ENCODE peak calls at places on chromosomes 13 and 19, in six cellular contexts. F is choroid plexus epithelial cell, T is neural progenitor cell, D is kidney epithelial cell, N is fibroblast of the aortic adventitia, K is lower leg skin. R is an unnamed sample.

GRCh38 chr13:21620858-21621257 is 16.9 kb upstream of the MICU2 start:
- DNase-seq in F (no peak), N (no peak), D (no peak), T (no peak), K (no peak), R (no peak)

GRCh38 chr13:23639672-23640275 is 69.6 kb downstream of the TNFRSF19 start:
- DNase-seq in N (no peak), T (no peak), D (no peak), K (no peak), F (no peak), R (no peak)

GRCh38 chr13:21675095-21676007 is 4.5 kb downstream of the FGF9 start:
- DNase-seq in N (no peak), F (no peak), K (no peak), T (peak; percentile 56), D (no peak), R (peak; percentile 28)

GRCh38 chr19:5492281-5492812 is 37.1 kb downstream of the ZNRF4 start:
- DNase-seq in F (no peak), N (no peak), K (no peak), T (no peak), D (no peak), R (no peak)

GRCh38 chr13:20402881-20403280 is 122.8 kb downstream of the CRYL1 start:
- DNase-seq in K (no peak), T (no peak), N (no peak), D (no peak), F (no peak), R (no peak)

GRCh38 chr13:92838786-92839185 is 387.8 kb upstream of the GPC6 start:
- DNase-seq in D (peak; percentile 97), T (no peak), N (peak; percentile 93), K (no peak), F (peak; percentile 97), R (no peak)

GRCh38 chr13:39501711-39502324 is 101.2 kb downstream of the LHFPL6 start:
- DNase-seq in D (no peak), K (no peak), T (peak; percentile 53), F (no peak), N (no peak), R (no peak)

GRCh38 chr13:111945086-111945485 is 121.9 kb upstream of the SOX1 start:
- DNase-seq in K (no peak), D (no peak), N (no peak), F (no peak), T (no peak), R (no peak)

GRCh38 chr19:33705090-33705847 is 83.5 kb downstream of the CHST8 start:
- DNase-seq in T (peak; percentile 36), N (no peak), K (no peak), F (no peak), D (no peak), R (no peak)

GRCh38 chr13:59413121-59413520 is 750.6 kb downstream of the DIAPH3 start:
- DNase-seq in D (no peak), N (no peak), K (no peak), T (no peak), F (no peak), R (peak; percentile 0)

GRCh38 chr13:94700051-94700535 is 12.3 kb downstream of the SOX21 start:
- DNase-seq in D (no peak), K (no peak), F (no peak), N (no peak), T (no peak), R (no peak)

GRCh38 chr13:27034678-27035111 is 136.9 kb downstream of the USP12 start:
- DNase-seq in T (peak; percentile 45), D (no peak), F (no peak), K (no peak), N (no peak), R (no peak)

GRCh38 chr19:31144471-31144870 is 204.8 kb downstream of the TSHZ3 start:
- DNase-seq in D (no peak), N (no peak), K (no peak), F (peak; percentile 89), T (no peak), R (no peak)

GRCh38 chr13:106287351-106287750 is 248.1 kb downstream of the EFNB2 start:
- DNase-seq in N (no peak), T (no peak), K (no peak), D (no peak), F (no peak), R (no peak)

GRCh38 chr19:51097166-51097736 is 11.0 kb downstream of the CTU1 start:
- DNase-seq in T (peak; percentile 70), D (no peak), N (peak; percentile 53), F (peak; percentile 71), K (peak; percentile 41), R (peak; percentile 93)

GRCh38 chr19:45960595-45961235 is 12.9 kb downstream of the NOVA2 start:
- DNase-seq in N (no peak), F (no peak), K (no peak), D (no peak), T (peak; percentile 68), R (peak; percentile 32)

GRCh38 chr13:28657784-28658538 is 969 bp upstream of the POMP start:
- DNase-seq in D (no peak), N (peak; percentile 50), F (peak; percentile 60), K (no peak), T (peak; percentile 15), R (no peak)

GRCh38 chr19:290539-291521 is at the start of gene PLPP2:
- DNase-seq in F (peak; percentile 17), D (no peak), N (peak; percentile 17), T (peak; percentile 51), K (no peak), R (peak; percentile 91)

GRCh38 chr19:28242317-28242927 is 970.5 kb downstream of the UQCRFS1 start:
- DNase-seq in T (peak; percentile 67), N (peak; percentile 59), D (no peak), F (peak; percentile 52), K (no peak), R (peak; percentile 12)

GRCh38 chr19:55216461-55217198 is 7.3 kb upstream of the PTPRH start:
- DNase-seq in D (peak; percentile 99), K (peak; percentile 80), T (peak; percentile 95), N (peak; percentile 100), F (peak; percentile 100), R (peak; percentile 96)

GRCh38 chr19:9205506-9206113 is 13.8 kb downstream of the OR7D4 start:
- DNase-seq in K (peak; percentile 38), N (peak; percentile 71), F (peak; percentile 78), D (no peak), T (peak; percentile 82), R (peak; percentile 64)

GRCh38 chr13:49563513-49563912 is 21.8 kb downstream of the RCBTB1 start:
- DNase-seq in T (no peak), F (peak; percentile 54), D (no peak), N (peak; percentile 37), K (no peak), R (no peak)

GRCh38 chr13:30585748-30586262 is 31.9 kb upstream of the USPL1 start:
- DNase-seq in F (peak; percentile 66), T (no peak), N (peak; percentile 88), D (no peak), K (no peak), R (no peak)

GRCh38 chr13:51025245-51025872 is 85.7 kb downstream of the C13orf42 start:
- DNase-seq in N (no peak), T (no peak), K (no peak), D (no peak), F (no peak), R (no peak)

GRCh38 chr19:54147676-54148075 is 10.1 kb downstream of the CNOT3 start:
- DNase-seq in K (no peak), N (peak; percentile 49), F (no peak), D (no peak), T (no peak), R (no peak)

GRCh38 chr13:97258801-97259200 is 36.7 kb downstream of the MBNL2 start:
- DNase-seq in D (no peak), F (peak; percentile 80), T (no peak), K (no peak), N (peak; percentile 83), R (no peak)

GRCh38 chr13:71218960-71219359 is 648.0 kb downstream of the DACH1 start:
- DNase-seq in F (peak; percentile 19), N (no peak), D (no peak), T (peak; percentile 68), K (no peak), R (peak; percentile 3)
- TF ChIP-seq CTCF in F (peak; percentile 23), N (no peak), D (peak; percentile 45), T (peak; percentile 60), K (no peak), R (no peak)

GRCh38 chr13:90420683-90421082 is 926.8 kb upstream of the MIR17HG start:
- DNase-seq in T (no peak), F (peak; percentile 48), N (peak; percentile 25), K (no peak), D (no peak), R (no peak)
- TF ChIP-seq CTCF in T (no peak), F (peak; percentile 53), N (peak; percentile 32), K (no peak), D (peak; percentile 8), R (no peak)

DNA sequence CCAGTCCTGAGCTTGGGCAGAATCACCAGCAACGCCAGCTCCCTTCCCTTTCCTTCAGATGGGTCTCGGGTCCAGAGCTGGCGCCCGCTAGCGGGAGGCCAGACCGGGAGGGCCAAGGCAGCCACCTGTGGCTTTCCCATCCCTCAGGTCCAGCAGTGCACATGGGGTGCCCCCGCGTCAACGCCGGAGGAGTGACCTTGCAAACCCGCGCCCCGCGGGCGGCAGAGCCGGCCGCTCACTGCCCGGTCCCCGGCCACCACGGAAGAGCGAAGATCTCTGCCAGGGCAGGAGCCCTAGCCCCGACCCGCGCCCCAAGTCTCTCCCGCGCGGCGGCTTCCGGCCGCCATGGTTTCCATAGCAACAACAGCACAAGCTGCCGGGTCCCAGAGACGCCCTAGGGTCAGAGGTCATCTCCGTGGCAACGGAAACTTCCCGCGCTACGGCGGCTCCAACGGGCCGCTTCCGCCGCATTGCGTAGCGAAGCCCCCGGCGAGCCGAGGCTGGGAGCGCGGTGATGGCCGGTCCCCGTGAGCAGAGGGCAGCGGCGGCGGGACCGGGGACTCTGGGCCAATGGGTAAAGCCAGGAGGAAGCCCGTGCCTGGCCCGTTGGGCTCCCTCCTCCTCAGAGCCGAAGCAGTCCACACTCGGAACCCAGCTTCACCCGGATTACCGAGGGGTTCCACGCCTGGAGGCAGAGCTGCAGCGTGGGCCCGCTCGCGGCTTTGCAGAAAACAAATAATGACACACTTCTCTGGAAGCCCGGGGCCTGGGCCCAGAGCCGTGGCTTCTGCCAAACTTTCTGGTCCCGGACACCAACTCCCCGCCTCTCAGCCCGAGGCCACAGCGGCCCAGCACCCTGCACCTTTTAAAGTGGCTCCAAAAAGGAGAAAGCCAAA is 7.4 kb downstream of the FGF14 start:
- DNase-seq in T (peak; percentile 98), K (peak; percentile 94), F (peak; percentile 87), N (peak; percentile 78), D (peak; percentile 61), R (peak; percentile 67)
- TF ChIP-seq CTCF in T (peak; percentile 49), K (no peak), F (peak; percentile 33), N (peak; percentile 15), D (peak; percentile 60), R (no peak)

DNA sequence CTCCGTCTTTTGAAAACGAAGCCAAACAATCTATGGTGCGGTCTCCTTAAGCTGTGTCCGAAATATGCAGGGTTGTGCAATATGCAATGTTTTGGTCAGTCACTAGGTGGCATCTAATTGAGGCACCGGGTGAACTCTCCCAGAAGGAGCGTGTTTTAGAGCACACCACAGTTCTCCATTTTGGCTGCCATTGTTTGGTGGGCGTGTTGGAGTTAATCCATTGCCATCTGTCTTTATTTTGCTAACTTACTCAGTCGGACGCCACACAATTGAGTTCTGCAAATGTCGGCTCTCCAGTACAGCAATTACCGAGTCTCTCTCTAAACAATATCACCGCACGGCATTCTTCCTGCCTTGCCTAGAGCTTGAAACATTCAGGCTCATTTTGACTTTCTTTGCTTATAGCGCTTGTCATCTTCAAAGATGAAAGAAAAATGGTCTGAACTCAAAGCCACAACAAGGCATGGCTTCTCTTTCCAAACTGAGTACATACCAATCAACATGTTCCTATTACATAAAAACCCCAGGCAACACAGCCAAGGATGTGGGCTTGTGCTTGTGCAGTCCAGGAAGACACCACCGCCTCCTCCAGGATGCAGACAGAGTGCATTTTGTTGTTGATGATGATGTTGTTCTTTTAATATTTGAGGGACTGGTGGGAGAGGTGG is 182.0 kb upstream of the SERP2 start:
- DNase-seq in F (peak; percentile 93), N (peak; percentile 90), T (peak; percentile 83), D (no peak), K (peak; percentile 69), R (peak; percentile 33)
- TF ChIP-seq CTCF in F (peak; percentile 91), N (peak; percentile 84), T (peak; percentile 74), D (peak; percentile 56), K (no peak), R (no peak)

R was measured in Calu3.